ENCODE peak calls at places on chromosome 14, in six cellular contexts. X is ovary, W is cardiac fibroblast, T is GM06990, L is astrocyte of the spinal cord, J is MCF 10A. E is an unnamed sample.

GRCh38 chr14:61320806-61321384 is 484 bp upstream of the PRKCH start:
- DNase-seq in W (no peak), X (no peak), L (no peak), J (no peak), T (no peak), E (peak)

GRCh38 chr14:68459480-68460136 is 333.3 kb downstream of the ZFP36L1 start:
- DNase-seq in T (no peak), W (no peak), J (no peak), L (no peak), X (no peak), E (no peak)

GRCh38 chr14:100443643-100444042 is 120.5 kb downstream of the SLC25A47 start:
- DNase-seq in T (no peak), J (no peak), L (peak), W (peak), X (no peak), E (no peak)

GRCh38 chr14:100384819-100385813 is 62.0 kb downstream of the SLC25A47 start:
- DNase-seq in J (peak), X (no peak), L (peak), W (peak), T (no peak), E (no peak)

GRCh38 chr14:64946310-64947045 is 3.9 kb upstream of the GPX2 start:
- DNase-seq in W (no peak), X (no peak), J (no peak), T (no peak), L (no peak), E (no peak)

GRCh38 chr14:80223696-80224465 is 12.6 kb upstream of the DIO2 start:
- DNase-seq in X (no peak), T (no peak), J (no peak), W (peak), L (no peak), E (no peak)

GRCh38 chr14:69002069-69002468 is 23.0 kb upstream of the ACTN1 start:
- DNase-seq in T (no peak), W (peak), X (no peak), J (peak), L (no peak), E (no peak)

GRCh38 chr14:65304239-65304638 is 108.3 kb upstream of the FUT8 start:
- DNase-seq in W (no peak), T (peak), L (no peak), J (no peak), X (no peak), E (no peak)

GRCh38 chr14:30214456-30215090 is 286.9 kb upstream of the PRKD1 start:
- DNase-seq in T (no peak), X (no peak), J (peak), W (peak), L (peak), E (no peak)

GRCh38 chr14:68935761-68936209 is 43.3 kb downstream of the ACTN1 start:
- DNase-seq in X (no peak), T (no peak), L (no peak), W (no peak), J (no peak), E (no peak)

GRCh38 chr14:38150075-38150474 is 57.6 kb upstream of the SSTR1 start:
- DNase-seq in X (no peak), T (no peak), J (no peak), L (no peak), W (no peak), E (no peak)

GRCh38 chr14:99138999-99139865 is 132.8 kb downstream of the BCL11B start:
- DNase-seq in T (no peak), W (no peak), X (no peak), J (no peak), L (no peak), E (no peak)

GRCh38 chr14:89911018-89911919 is 43.3 kb downstream of the EFCAB11 start:
- DNase-seq in X (peak), T (no peak), L (peak), W (peak), J (peak), E (no peak)

GRCh38 chr14:81062816-81063215 is 107.4 kb downstream of the TSHR start:
- DNase-seq in W (peak), J (peak), X (no peak), L (no peak), T (peak), E (no peak)

DNA sequence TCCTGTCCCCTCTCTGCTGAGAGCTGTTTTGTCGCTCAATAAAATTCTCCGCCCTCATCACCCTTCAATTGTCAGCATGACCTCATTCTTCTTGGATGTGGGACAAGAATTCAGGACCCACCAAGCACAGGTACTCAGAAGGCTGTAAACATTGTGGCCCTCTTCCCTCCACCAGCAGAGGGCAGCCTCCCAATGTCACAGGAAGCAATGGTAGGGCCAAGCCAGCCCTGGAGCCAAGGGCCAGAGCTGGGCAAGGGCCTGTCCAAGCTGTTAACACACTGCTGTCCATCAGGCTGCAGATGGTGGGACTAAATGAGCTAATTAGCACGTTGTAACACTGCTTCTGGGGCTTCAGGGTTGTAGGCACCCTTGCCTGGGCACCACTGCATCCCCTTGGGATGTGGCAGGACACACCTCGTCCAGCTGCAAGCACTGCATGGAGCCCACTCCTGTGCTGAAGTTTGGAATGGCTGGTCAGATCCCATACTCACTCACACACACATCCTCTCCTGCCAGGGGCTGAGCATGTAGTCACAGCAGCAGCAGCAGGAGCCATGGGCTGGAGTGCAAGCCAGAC is 62.7 kb upstream of the HECTD1 start:
- DNase-seq in J (peak), L (no peak), W (peak), X (no peak), T (no peak), E (no peak)
- TF ChIP-seq CTCF in J (peak), L (no peak), W (peak), X (no peak), T (peak), E (no peak)

DNA sequence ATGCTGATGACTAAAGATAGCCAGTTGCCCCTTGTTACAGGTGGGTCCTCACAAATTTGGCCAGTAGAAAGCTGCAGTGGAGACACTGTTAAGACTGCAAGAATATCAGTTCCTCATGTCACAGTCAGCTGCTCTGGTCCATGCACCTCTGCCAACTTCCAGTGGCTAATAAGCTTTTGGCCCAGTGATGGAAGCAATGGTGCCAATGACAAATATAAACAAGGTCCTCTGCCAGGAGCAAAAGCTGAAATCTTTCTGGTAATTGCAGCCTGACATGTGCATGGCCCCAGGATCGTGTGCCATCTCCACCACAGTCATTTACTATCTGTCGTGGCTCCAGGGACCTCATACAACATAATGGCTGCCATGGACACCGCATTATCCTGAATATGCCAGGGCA is 85.4 kb upstream of the TMEM260 start:
- DNase-seq in L (no peak), X (no peak), W (no peak), T (no peak), J (no peak), E (no peak)
- TF ChIP-seq CTCF in L (no peak), X (no peak), W (no peak), T (no peak), J (no peak), E (no peak)

DNA sequence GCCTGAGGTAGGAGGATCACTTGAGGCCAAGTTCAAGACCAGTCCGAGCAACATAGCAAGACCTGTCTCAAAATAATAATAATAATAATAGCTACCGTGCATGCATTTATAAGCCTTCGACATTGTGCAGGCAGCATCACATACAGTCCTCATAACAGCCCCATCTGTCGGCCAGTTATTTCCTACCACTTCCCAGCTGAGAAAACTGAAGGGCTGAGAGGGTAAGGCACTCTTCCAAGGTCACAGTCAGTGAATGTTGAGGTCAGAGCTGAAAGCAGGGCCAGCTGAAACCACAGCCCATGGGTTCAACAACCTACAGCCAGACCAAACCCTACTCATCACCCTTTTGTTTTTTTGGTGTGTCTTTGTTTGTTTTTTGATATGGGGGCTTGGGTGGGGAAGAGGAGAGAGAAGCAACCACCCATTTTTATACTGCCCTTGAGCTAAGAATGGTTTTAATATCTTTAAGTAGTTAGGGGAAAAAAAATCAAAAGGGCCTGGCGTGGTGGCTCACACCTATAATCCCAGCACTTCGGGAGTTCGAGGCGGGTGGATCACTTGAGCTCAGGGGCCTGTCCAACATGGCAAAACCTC is 16.8 kb upstream of the ITPK1 start:
- DNase-seq in X (no peak), J (peak), L (peak), W (peak), T (no peak), E (no peak)
- TF ChIP-seq CTCF in X (no peak), J (peak), L (peak), W (peak), T (peak), E (no peak)

GRCh38 chr14:23487216-23487615 is 17.7 kb downstream of the NGDN start:
- DNase-seq in L (no peak), T (no peak), J (no peak), W (no peak), X (no peak), E (no peak)
- TF ChIP-seq CTCF in L (no peak), T (no peak), J (no peak), W (no peak), X (no peak), E (no peak)

DNA sequence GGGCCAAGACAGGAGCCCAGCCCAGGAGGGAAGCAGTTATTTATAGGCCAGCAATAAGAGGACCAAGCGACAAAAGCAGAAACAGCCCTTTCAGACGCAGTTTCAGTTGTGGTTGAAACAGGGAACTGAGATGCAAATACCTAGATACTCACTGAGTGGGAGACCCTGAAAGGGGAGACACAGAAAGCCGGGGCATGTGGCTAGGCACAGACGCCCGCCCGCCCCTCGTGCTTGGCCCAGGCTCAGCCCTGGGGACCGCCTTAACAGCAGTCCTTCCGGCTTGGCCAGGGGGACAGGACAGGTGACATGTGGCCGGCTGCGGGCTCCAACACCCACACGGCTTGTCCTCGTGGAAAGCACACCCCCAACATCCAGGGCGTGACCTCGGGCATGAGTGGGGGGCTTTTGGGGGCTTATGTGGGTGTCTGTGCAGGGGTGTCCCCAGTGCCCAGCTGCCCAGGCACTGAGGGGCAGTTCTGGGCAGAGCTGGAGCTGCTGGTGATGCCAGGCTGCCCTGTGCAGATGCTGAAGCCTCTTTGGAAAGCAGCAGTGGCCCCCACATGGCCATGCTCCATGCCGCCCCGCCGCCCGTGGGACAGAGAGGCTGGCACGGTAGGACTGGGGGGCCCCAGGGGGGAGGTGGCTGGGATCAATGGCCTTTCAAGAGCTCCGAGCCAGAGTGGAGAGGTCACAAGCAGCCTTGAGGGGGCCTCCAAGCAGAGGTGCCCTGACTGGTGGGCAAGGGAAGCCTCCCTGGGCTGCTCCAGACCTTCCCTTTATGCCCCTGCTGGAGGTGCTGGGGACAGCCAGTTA is 2.1 kb downstream of the PLD4 start:
- DNase-seq in T (peak), X (no peak), L (no peak), W (no peak), J (no peak), E (no peak)
- TF ChIP-seq CTCF in T (no peak), X (no peak), L (peak), W (no peak), J (no peak), E (no peak)

GRCh38 chr14:57189070-57189469 is 79.6 kb downstream of the EXOC5 start:
- DNase-seq in L (peak), X (no peak), T (no peak), W (peak), J (no peak), E (no peak)
- TF ChIP-seq CTCF in L (no peak), X (no peak), T (peak), W (peak), J (no peak), E (no peak)

GRCh38 chr14:77139540-77140342 is 1.9 kb downstream of the ZDHHC22 start:
- DNase-seq in L (no peak), X (no peak), T (peak), J (peak), W (peak), E (no peak)

GRCh38 chr14:77140343-77140936 is 1.2 kb downstream of the ZDHHC22 start:
- DNase-seq in W (no peak), L (no peak), J (no peak), X (no peak), T (no peak), E (no peak)

GRCh38 chr14:77142289-77142814 is 761 bp upstream of the ZDHHC22 start:
- DNase-seq in L (no peak), X (no peak), W (no peak), J (no peak), T (no peak), E (no peak)

GRCh38 chr14:77141592-77142288 is at the start of gene ZDHHC22:
- DNase-seq in L (no peak), W (no peak), X (no peak), J (no peak), T (no peak), E (no peak)

DNA sequence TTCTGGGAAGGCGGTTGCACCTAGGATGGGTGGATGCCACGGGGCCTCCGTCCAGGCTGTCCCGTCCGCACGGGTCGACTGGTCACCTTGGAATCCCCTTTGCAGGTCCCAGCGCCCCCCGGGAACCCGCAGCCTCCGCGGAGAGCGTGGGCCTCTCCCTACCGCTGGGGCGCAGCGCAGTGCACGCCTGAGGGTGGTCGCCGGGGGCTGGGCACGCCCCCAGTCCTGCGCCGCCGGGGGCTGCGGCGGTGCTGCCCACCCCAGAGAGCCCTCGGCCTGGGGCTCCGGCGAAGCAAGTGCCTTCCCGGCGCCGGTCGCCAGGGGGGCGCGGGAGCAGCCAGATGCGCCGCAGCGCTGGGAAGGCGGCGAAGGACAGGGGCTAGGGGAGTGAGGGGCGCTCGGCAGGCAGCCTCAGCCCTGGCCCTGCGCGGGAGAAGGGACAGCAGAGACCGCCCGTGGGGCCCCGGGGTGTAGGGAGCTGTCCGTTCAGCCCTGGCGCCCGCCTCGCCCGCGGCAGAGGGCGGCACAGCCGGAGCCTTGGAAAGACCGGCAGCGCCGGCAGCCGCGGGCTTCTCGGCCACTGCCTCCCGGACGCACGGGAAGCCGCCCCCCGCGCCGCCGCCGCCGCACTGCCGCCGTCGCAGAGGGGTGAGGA is 527 bp downstream of the ZDHHC22 start:
- DNase-seq in W (peak), J (no peak), X (no peak), L (peak), T (no peak), E (peak)
- TF ChIP-seq CTCF in W (peak), J (peak), X (no peak), L (peak), T (peak), E (peak)

GRCh38 chr14:103749860-103750259 is 34.2 kb downstream of the ZFYVE21 start:
- DNase-seq in W (no peak), J (no peak), T (no peak), L (no peak), X (no peak), E (no peak)
- TF ChIP-seq CTCF in W (no peak), J (no peak), T (no peak), L (peak), X (no peak), E (no peak)

GRCh38 chr14:60079723-60080122 is 12.0 kb upstream of the PCNX4 start:
- DNase-seq in T (no peak), X (no peak), W (no peak), L (no peak), J (no peak), E (no peak)
- TF ChIP-seq CTCF in T (peak), X (no peak), W (peak), L (peak), J (no peak), E (no peak)